ENCODE peak calls at places on chromosomes 11 and 22, in five cellular contexts. One of them, this sample, is unnamed. For H3K9me3 and H3K4me1, the result is how much of the 10 kb centered on the place peaks cover.

GRCh38 chr11:67027483-67027930 is 4.6 kb downstream of the SYT12 start:
- DNase-seq in transverse colon: no peak
- DNase-seq in colonic mucosa: no peak
- DNase-seq in heart right ventricle: no peak
- DNase-seq in stomach: peak
- DNase-seq in this sample: no peak

GRCh38 chr11:60880635-60881282 is 13.4 kb downstream of the ZP1 start:
- DNase-seq in transverse colon: no peak
- DNase-seq in colonic mucosa: no peak
- DNase-seq in heart right ventricle: no peak
- DNase-seq in stomach: no peak
- DNase-seq in this sample: no peak

GRCh38 chr22:21673534-21674321 is 7.9 kb downstream of the PPIL2 start:
- DNase-seq in transverse colon: no peak
- DNase-seq in colonic mucosa: no peak
- DNase-seq in heart right ventricle: no peak
- DNase-seq in stomach: no peak
- DNase-seq in this sample: no peak

GRCh38 chr11:8071616-8072581 is 9.1 kb upstream of the TUB start:
- DNase-seq in transverse colon: no peak
- DNase-seq in colonic mucosa: no peak
- DNase-seq in heart right ventricle: no peak
- DNase-seq in stomach: no peak
- DNase-seq in this sample: no peak

GRCh38 chr22:38455530-38456271 is 702 bp upstream of the KCNJ4 start:
- DNase-seq in transverse colon: no peak
- DNase-seq in colonic mucosa: no peak
- DNase-seq in heart right ventricle: peak
- DNase-seq in stomach: no peak
- DNase-seq in this sample: no peak

GRCh38 chr22:42440728-42441127 is 8.5 kb upstream of the NFAM1 start:
- DNase-seq in transverse colon: no peak
- DNase-seq in colonic mucosa: no peak
- DNase-seq in heart right ventricle: no peak
- DNase-seq in stomach: no peak
- DNase-seq in this sample: no peak

GRCh38 chr11:35752115-35752514 is 89.5 kb downstream of the TRIM44 start:
- DNase-seq in transverse colon: no peak
- DNase-seq in colonic mucosa: no peak
- DNase-seq in heart right ventricle: no peak
- DNase-seq in stomach: no peak
- DNase-seq in this sample: no peak

GRCh38 chr22:50061824-50062355 is 3.8 kb upstream of the TTLL8 start:
- DNase-seq in transverse colon: no peak
- DNase-seq in colonic mucosa: no peak
- DNase-seq in heart right ventricle: no peak
- DNase-seq in stomach: no peak
- DNase-seq in this sample: no peak

GRCh38 chr11:22192642-22193347 is at the start of gene ANO5:
- DNase-seq in transverse colon: peak
- DNase-seq in colonic mucosa: peak
- DNase-seq in heart right ventricle: peak
- DNase-seq in stomach: peak
- DNase-seq in this sample: peak

GRCh38 chr11:113553905-113554304 is 78.7 kb upstream of the DRD2 start:
- DNase-seq in transverse colon: no peak
- DNase-seq in colonic mucosa: no peak
- DNase-seq in heart right ventricle: no peak
- DNase-seq in stomach: no peak
- DNase-seq in this sample: no peak

GRCh38 chr11:129291556-129291955 is 84.1 kb upstream of the BARX2 start:
- DNase-seq in transverse colon: no peak
- DNase-seq in colonic mucosa: no peak
- DNase-seq in heart right ventricle: no peak
- DNase-seq in stomach: no peak
- DNase-seq in this sample: no peak

GRCh38 chr22:22130956-22131355 is 113.6 kb upstream of the VPREB1 start:
- DNase-seq in transverse colon: no peak
- DNase-seq in colonic mucosa: no peak
- DNase-seq in heart right ventricle: no peak
- DNase-seq in stomach: no peak
- DNase-seq in this sample: no peak

GRCh38 chr11:45859661-45860140 is 12.4 kb downstream of the CRY2 start:
- DNase-seq in transverse colon: peak
- DNase-seq in colonic mucosa: peak
- DNase-seq in heart right ventricle: peak
- DNase-seq in stomach: peak
- DNase-seq in this sample: peak

GRCh38 chr11:8023831-8024555 is 36.9 kb downstream of the EIF3F start:
- DNase-seq in transverse colon: no peak
- DNase-seq in colonic mucosa: no peak
- DNase-seq in heart right ventricle: no peak
- DNase-seq in stomach: no peak
- DNase-seq in this sample: no peak

GRCh38 chr22:47422736-47423135 is 660.3 kb downstream of the TBC1D22A start:
- DNase-seq in transverse colon: no peak
- DNase-seq in colonic mucosa: no peak
- DNase-seq in heart right ventricle: no peak
- DNase-seq in stomach: no peak
- DNase-seq in this sample: no peak
- H3K9me3 ChIP-seq in transverse colon: under half
- H3K9me3 ChIP-seq in colonic mucosa: under half
- H3K9me3 ChIP-seq in heart right ventricle: under half
- H3K9me3 ChIP-seq in stomach: under half
- H3K9me3 ChIP-seq in this sample: under half

DNA sequence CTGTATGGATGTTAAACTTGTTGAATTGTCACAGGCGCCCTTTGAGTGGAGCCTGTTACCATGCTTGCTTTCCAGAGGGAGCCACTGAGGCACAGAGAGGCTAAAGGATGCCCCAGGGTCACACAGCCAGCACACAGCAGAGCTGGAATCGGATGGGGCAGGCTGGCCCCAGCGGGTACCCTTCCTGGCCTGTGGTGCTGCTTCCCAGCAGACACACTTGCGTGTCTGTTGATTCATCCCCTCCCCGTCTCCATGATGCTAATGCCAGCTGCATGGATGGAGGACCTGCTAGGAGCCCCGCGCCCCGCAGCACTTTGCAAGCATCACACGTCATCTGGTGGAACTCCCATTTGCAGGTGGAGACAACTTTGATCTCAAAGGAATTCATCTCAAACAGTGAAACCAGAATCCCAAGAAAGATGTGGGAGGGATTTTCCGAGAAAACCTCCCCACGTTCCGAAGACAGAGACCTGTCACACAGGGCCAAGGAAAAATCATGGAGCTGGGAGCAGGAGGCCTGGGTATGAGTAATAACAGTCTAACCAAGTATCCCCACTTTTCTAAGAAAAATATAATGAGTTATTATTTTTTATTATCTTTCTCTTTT is 52.5 kb upstream of the SHISAL1 start:
- DNase-seq in transverse colon: no peak
- DNase-seq in colonic mucosa: no peak
- DNase-seq in heart right ventricle: peak
- DNase-seq in stomach: no peak
- DNase-seq in this sample: peak
- H3K4me1 ChIP-seq in transverse colon: under half
- H3K4me1 ChIP-seq in colonic mucosa: under half
- H3K4me1 ChIP-seq in heart right ventricle: under half
- H3K4me1 ChIP-seq in stomach: under half
- H3K4me1 ChIP-seq in this sample: under half

DNA sequence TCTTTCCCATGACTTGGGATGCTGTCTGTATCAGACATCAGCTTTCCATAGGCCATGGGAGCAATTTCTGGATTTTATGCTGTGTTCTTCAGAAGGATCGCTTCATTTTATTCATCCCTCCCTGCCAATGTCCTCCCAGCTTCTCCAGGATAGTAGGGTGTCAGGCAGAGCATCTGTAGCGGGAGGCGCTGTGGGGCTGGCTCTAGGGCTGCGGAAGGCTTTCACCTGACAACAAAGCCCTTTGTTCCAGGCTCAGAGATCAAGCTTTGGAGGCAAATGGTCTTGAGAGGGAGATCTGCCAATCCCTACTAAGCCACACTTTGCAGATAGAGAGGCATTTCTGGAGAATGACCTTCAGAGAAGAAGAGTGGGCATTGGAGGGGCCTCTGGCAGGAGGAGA is 29.5 kb upstream of the FTH1 start:
- DNase-seq in transverse colon: no peak
- DNase-seq in colonic mucosa: no peak
- DNase-seq in heart right ventricle: no peak
- DNase-seq in stomach: no peak
- DNase-seq in this sample: peak
- TF ChIP-seq CTCF in transverse colon: no peak
- TF ChIP-seq CTCF in colonic mucosa: no peak
- TF ChIP-seq CTCF in heart right ventricle: no peak
- TF ChIP-seq CTCF in stomach: no peak
- TF ChIP-seq CTCF in this sample: no peak

DNA sequence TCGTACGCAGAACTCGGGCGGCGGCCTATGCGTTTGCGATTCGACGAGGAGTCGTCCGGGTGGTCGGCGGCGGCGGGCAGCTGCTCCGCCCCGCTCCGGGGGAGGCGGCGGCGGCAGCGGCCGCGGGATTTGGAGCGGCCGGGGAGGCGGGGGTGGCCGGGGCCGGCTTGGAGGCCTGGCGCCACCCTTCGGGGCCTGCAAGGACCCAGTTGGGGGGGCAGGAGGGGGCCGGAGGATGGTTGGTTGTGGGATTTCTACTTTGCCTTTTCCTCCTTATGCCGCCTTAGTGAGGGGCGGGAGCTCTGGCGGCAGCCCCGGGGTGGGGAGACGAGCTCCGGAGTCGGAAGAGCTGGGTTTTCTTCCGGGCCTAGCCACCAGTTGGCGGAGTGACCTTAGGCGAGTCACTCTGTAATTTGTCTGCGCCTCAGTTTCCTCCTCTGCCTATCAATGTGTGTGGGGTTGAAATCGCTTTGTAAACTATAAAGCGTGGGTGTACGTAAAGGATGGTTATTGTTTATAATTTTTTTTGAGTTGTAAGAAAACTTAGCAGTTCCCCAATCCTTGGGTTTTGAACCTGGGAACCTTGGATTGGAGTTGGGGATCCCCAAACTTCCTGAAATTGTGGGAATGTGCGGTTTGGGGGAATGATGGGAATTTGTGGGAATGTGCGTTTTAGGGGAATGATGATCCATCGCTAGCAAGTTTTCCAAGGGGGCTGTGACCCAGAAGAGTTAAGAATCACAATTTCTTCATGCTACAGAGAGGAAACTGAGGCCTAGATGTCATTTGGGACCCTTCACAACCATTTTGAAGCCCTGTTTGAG is 679 bp downstream of the TUG1 start:
- DNase-seq in transverse colon: peak
- DNase-seq in colonic mucosa: peak
- DNase-seq in heart right ventricle: no peak
- DNase-seq in stomach: peak
- DNase-seq in this sample: peak
- H3K9me3 ChIP-seq in transverse colon: under half
- H3K9me3 ChIP-seq in colonic mucosa: under half
- H3K9me3 ChIP-seq in heart right ventricle: under half
- H3K9me3 ChIP-seq in stomach: under half
- H3K9me3 ChIP-seq in this sample: under half

GRCh38 chr11:69530278-69531070 is 49.0 kb downstream of the LINC01488 start:
- DNase-seq in transverse colon: no peak
- DNase-seq in colonic mucosa: no peak
- DNase-seq in heart right ventricle: no peak
- DNase-seq in stomach: no peak
- DNase-seq in this sample: peak
- H3K4me1 ChIP-seq in transverse colon: under half
- H3K4me1 ChIP-seq in colonic mucosa: under half
- H3K4me1 ChIP-seq in heart right ventricle: under half
- H3K4me1 ChIP-seq in stomach: under half
- H3K4me1 ChIP-seq in this sample: under half

GRCh38 chr11:17736921-17737817 is 2.6 kb downstream of the KCNC1 start:
- DNase-seq in transverse colon: no peak
- DNase-seq in colonic mucosa: no peak
- DNase-seq in heart right ventricle: no peak
- DNase-seq in stomach: no peak
- DNase-seq in this sample: no peak

GRCh38 chr11:17738350-17739207 is 4.0 kb downstream of the KCNC1 start:
- DNase-seq in transverse colon: no peak
- DNase-seq in colonic mucosa: no peak
- DNase-seq in heart right ventricle: no peak
- DNase-seq in stomach: no peak
- DNase-seq in this sample: no peak

GRCh38 chr11:17734418-17734911 is at the start of gene KCNC1:
- DNase-seq in transverse colon: no peak
- DNase-seq in colonic mucosa: no peak
- DNase-seq in heart right ventricle: peak
- DNase-seq in stomach: no peak
- DNase-seq in this sample: no peak

GRCh38 chr11:17734986-17735822 is 623 bp downstream of the KCNC1 start:
- DNase-seq in transverse colon: peak
- DNase-seq in colonic mucosa: peak
- DNase-seq in heart right ventricle: peak
- DNase-seq in stomach: peak
- DNase-seq in this sample: peak

DNA sequence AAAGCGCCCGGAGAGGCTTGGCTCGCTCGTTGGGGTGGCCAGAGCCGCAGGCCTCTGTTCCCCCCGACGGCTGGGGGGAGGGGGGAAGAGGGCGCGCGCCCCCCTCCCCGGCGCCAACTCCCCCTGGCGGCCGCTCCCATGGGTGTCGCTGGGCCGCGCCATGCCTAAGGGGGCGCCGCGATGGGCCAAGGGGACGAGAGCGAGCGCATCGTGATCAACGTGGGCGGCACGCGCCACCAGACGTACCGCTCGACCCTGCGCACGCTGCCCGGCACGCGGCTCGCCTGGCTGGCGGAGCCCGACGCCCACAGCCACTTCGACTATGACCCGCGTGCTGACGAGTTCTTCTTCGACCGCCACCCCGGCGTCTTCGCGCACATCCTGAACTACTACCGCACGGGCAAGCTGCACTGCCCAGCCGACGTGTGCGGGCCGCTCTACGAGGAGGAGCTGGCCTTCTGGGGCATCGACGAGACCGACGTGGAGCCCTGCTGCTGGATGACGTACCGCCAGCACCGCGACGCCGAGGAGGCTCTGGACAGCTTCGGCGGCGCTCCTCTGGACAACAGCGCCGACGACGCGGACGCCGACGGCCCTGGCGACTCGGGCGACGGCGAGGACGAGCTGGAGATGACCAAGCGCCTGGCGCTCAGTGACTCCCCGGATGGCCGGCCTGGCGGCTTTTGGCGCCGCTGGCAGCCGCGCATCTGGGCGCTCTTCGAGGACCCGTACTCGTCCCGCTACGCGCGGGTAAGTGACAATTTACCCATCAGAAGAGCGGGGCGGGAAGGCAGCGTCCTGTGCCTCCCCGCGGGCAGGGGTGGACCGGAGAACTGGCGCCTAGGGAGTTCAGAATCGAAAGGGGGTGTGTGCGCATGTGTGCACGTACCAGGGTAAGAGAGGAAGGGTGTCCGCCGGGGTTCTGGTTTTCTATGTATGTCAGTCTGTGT is 1.5 kb downstream of the KCNC1 start:
- DNase-seq in transverse colon: no peak
- DNase-seq in colonic mucosa: no peak
- DNase-seq in heart right ventricle: no peak
- DNase-seq in stomach: no peak
- DNase-seq in this sample: no peak
- TF ChIP-seq CTCF in transverse colon: no peak
- TF ChIP-seq CTCF in colonic mucosa: no peak
- TF ChIP-seq CTCF in heart right ventricle: no peak
- TF ChIP-seq CTCF in stomach: no peak
- TF ChIP-seq CTCF in this sample: no peak